ENCODE peak calls at places on chromosomes 3 and 15, in four cellular contexts. W, R, C and D are unnamed samples.

GRCh38 chr3:101825904-101826445 is 23.3 kb upstream of the NFKBIZ start:
- DNase-seq in R (no peak), W (no peak), C (no peak), D (no peak)

GRCh38 chr3:171129827-171130226 is 103.3 kb upstream of the SLC2A2 start:
- DNase-seq in W (no peak), C (no peak), R (no peak), D (no peak)

GRCh38 chr3:150762662-150763121 is 277 bp downstream of the SIAH2 start:
- DNase-seq in R (no peak), W (no peak), C (no peak), D (no peak)

GRCh38 chr3:41173926-41174702 is 25.2 kb upstream of the CTNNB1 start:
- DNase-seq in C (no peak), R (no peak), W (no peak), D (peak)

GRCh38 chr3:55482496-55483195 is 4.5 kb downstream of the WNT5A start:
- DNase-seq in W (peak), C (no peak), R (no peak), D (no peak)

GRCh38 chr3:15458212-15458780 is 30.9 kb downstream of the EAF1 start:
- DNase-seq in R (no peak), C (no peak), W (no peak), D (no peak)

GRCh38 chr15:73323956-73324355 is 44.8 kb downstream of the HCN4 start:
- DNase-seq in C (no peak), R (no peak), W (no peak), D (no peak)

GRCh38 chr15:99123706-99124451 is 19.0 kb downstream of the SYNM start:
- DNase-seq in W (peak), C (no peak), R (peak), D (peak)

GRCh38 chr15:72285402-72285801 is 13.0 kb upstream of the PARP6 start:
- DNase-seq in R (no peak), W (no peak), C (no peak), D (no peak)

GRCh38 chr15:59274126-59274970 is 67.7 kb downstream of the LDHAL6B start:
- DNase-seq in C (no peak), R (no peak), W (no peak), D (no peak)

GRCh38 chr15:76150508-76150907 is 90.7 kb downstream of the TMEM266 start:
- DNase-seq in C (no peak), W (no peak), R (no peak), D (peak)

GRCh38 chr15:63530762-63531299 is 26.4 kb downstream of the USP3 start:
- DNase-seq in R (no peak), C (no peak), W (no peak), D (no peak)

GRCh38 chr3:24451461-24452099 is 43.1 kb downstream of the THRB start:
- DNase-seq in W (peak), R (no peak), C (no peak), D (no peak)

GRCh38 chr3:141486416-141486734 is 452 bp upstream of the RASA2 start:
- DNase-seq in W (no peak), C (no peak), R (no peak), D (no peak)

GRCh38 chr3:42996633-42997075 is 17.5 kb downstream of the GASK1A start:
- DNase-seq in W (no peak), C (no peak), R (no peak), D (no peak)

GRCh38 chr15:80342148-80342547 is 62.0 kb upstream of the ARNT2 start:
- DNase-seq in W (no peak), R (no peak), C (no peak), D (no peak)

GRCh38 chr15:54481819-54482218 is 503.6 kb downstream of the UNC13C start:
- DNase-seq in R (no peak), W (no peak), C (no peak), D (no peak)

GRCh38 chr15:70974004-70974832 is 81.6 kb downstream of the LRRC49 start:
- DNase-seq in R (no peak), W (no peak), C (no peak), D (no peak)

GRCh38 chr3:105502333-105502732 is 135.6 kb downstream of the ALCAM start:
- DNase-seq in C (no peak), R (no peak), W (no peak), D (no peak)

GRCh38 chr3:169091196-169091595 is 572.3 kb downstream of the MECOM start:
- DNase-seq in C (no peak), W (no peak), R (no peak), D (no peak)